ENCODE peak calls at places on chromosomes 7 and 10, in five cellular contexts. E is SK-MEL-5, C is NAMALWA, Z is M059J, N is left cardiac atrium. U is an unnamed sample.

GRCh38 chr7:151275813-151276577 is 27.5 kb upstream of the SMARCD3 start:
- DNase-seq in Z (no peak), C (no peak), E (no peak), N (peak), U (no peak)

GRCh38 chr7:2478387-2478760 is 2.2 kb upstream of the GRIFIN start:
- DNase-seq in E (no peak), C (no peak), N (peak), Z (peak), U (peak)

GRCh38 chr10:132394201-132394811 is 2.7 kb upstream of the PWWP2B start:
- DNase-seq in Z (no peak), N (peak), C (no peak), E (no peak), U (peak)

GRCh38 chr7:135151162-135151932 is 3.5 kb downstream of the TMEM140 start:
- DNase-seq in C (peak), E (no peak), Z (no peak), N (no peak), U (no peak)

GRCh38 chr10:102422586-102423129 is 2.0 kb downstream of the FBXL15 start:
- DNase-seq in C (no peak), Z (no peak), E (peak), N (peak), U (peak)

GRCh38 chr7:55515569-55516279 is 56.6 kb downstream of the VOPP1 start:
- DNase-seq in Z (no peak), E (no peak), C (peak), N (no peak), U (peak)

GRCh38 chr10:33950216-33950615 is 615.7 kb upstream of the NRP1 start:
- DNase-seq in C (no peak), Z (no peak), E (no peak), N (no peak), U (no peak)

GRCh38 chr7:32892521-32893224 is 1.1 kb upstream of the KBTBD2 start:
- DNase-seq in E (peak), C (peak), N (peak), Z (peak), U (peak)

GRCh38 chr7:100887186-100887954 is 2.1 kb downstream of the UFSP1 start:
- DNase-seq in E (no peak), C (peak), Z (no peak), N (no peak), U (peak)

GRCh38 chr10:4532976-4533375 is 293.0 kb upstream of the AKR1E2 start:
- DNase-seq in E (no peak), N (no peak), C (no peak), Z (no peak), U (no peak)

GRCh38 chr7:120857558-120858298 is at the start of gene TSPAN12:
- DNase-seq in E (peak), C (peak), Z (peak), N (peak), U (peak)

GRCh38 chr7:22729180-22729579 is 2.2 kb downstream of the IL6 start:
- DNase-seq in C (no peak), E (no peak), N (no peak), Z (peak), U (no peak)